ENCODE peak calls at places on chromosomes 6 and 20, in nine cellular contexts. One of them, this sample, is unnamed.

GRCh38 chr6:22828179-22829062 is 259.1 kb downstream of the HDGFL1 start:
- DNase-seq in esophagus muscularis mucosa: no peak
- DNase-seq in fibroblast of the aortic adventitia: peak
- DNase-seq in stomach: no peak
- DNase-seq in right cardiac atrium: no peak
- DNase-seq in breast epithelium: no peak
- DNase-seq in bronchial epithelial cell: peak
- DNase-seq in PC-3: peak
- DNase-seq in esophagus squamous epithelium: no peak
- DNase-seq in this sample: no peak

GRCh38 chr6:10695086-10695657 is 400 bp downstream of the PAK1IP1 start:
- DNase-seq in esophagus muscularis mucosa: no peak
- DNase-seq in fibroblast of the aortic adventitia: no peak
- DNase-seq in stomach: no peak
- DNase-seq in right cardiac atrium: no peak
- DNase-seq in breast epithelium: no peak
- DNase-seq in bronchial epithelial cell: no peak
- DNase-seq in PC-3: no peak
- DNase-seq in esophagus squamous epithelium: no peak
- DNase-seq in this sample: no peak

GRCh38 chr6:154478021-154478651 is 32.3 kb downstream of the CNKSR3 start:
- DNase-seq in esophagus muscularis mucosa: no peak
- DNase-seq in fibroblast of the aortic adventitia: no peak
- DNase-seq in stomach: peak
- DNase-seq in right cardiac atrium: no peak
- DNase-seq in breast epithelium: no peak
- DNase-seq in bronchial epithelial cell: no peak
- DNase-seq in PC-3: no peak
- DNase-seq in esophagus squamous epithelium: no peak
- DNase-seq in this sample: no peak

GRCh38 chr20:20003088-20003954 is 13.8 kb upstream of the NAA20 start:
- DNase-seq in esophagus muscularis mucosa: no peak
- DNase-seq in fibroblast of the aortic adventitia: peak
- DNase-seq in stomach: no peak
- DNase-seq in right cardiac atrium: no peak
- DNase-seq in breast epithelium: no peak
- DNase-seq in bronchial epithelial cell: no peak
- DNase-seq in PC-3: no peak
- DNase-seq in esophagus squamous epithelium: no peak
- DNase-seq in this sample: no peak

GRCh38 chr20:51631011-51631950 is 88.8 kb upstream of the NFATC2 start:
- DNase-seq in esophagus muscularis mucosa: peak
- DNase-seq in fibroblast of the aortic adventitia: peak
- DNase-seq in stomach: no peak
- DNase-seq in right cardiac atrium: peak
- DNase-seq in breast epithelium: no peak
- DNase-seq in bronchial epithelial cell: peak
- DNase-seq in PC-3: peak
- DNase-seq in esophagus squamous epithelium: no peak
- DNase-seq in this sample: peak

GRCh38 chr6:41698350-41698781 is 37.0 kb downstream of the TFEB start:
- DNase-seq in esophagus muscularis mucosa: no peak
- DNase-seq in fibroblast of the aortic adventitia: peak
- DNase-seq in stomach: no peak
- DNase-seq in right cardiac atrium: no peak
- DNase-seq in breast epithelium: no peak
- DNase-seq in bronchial epithelial cell: no peak
- DNase-seq in PC-3: no peak
- DNase-seq in esophagus squamous epithelium: no peak
- DNase-seq in this sample: no peak

GRCh38 chr6:105794263-105794662 is 291.9 kb upstream of the PRDM1 start:
- DNase-seq in esophagus muscularis mucosa: no peak
- DNase-seq in fibroblast of the aortic adventitia: peak
- DNase-seq in stomach: peak
- DNase-seq in right cardiac atrium: peak
- DNase-seq in breast epithelium: no peak
- DNase-seq in bronchial epithelial cell: no peak
- DNase-seq in PC-3: peak
- DNase-seq in esophagus squamous epithelium: no peak
- DNase-seq in this sample: no peak

GRCh38 chr6:28209753-28210535 is 15.1 kb upstream of the ZSCAN9 start:
- DNase-seq in esophagus muscularis mucosa: no peak
- DNase-seq in fibroblast of the aortic adventitia: no peak
- DNase-seq in stomach: no peak
- DNase-seq in right cardiac atrium: no peak
- DNase-seq in breast epithelium: no peak
- DNase-seq in bronchial epithelial cell: peak
- DNase-seq in PC-3: no peak
- DNase-seq in esophagus squamous epithelium: no peak
- DNase-seq in this sample: no peak

GRCh38 chr6:44697333-44697732 is 309.8 kb downstream of the CDC5L start:
- DNase-seq in esophagus muscularis mucosa: no peak
- DNase-seq in fibroblast of the aortic adventitia: no peak
- DNase-seq in stomach: no peak
- DNase-seq in right cardiac atrium: no peak
- DNase-seq in breast epithelium: no peak
- DNase-seq in bronchial epithelial cell: no peak
- DNase-seq in PC-3: no peak
- DNase-seq in esophagus squamous epithelium: no peak
- DNase-seq in this sample: no peak

GRCh38 chr6:85690071-85690470 is 47.4 kb upstream of the SYNCRIP start:
- DNase-seq in esophagus muscularis mucosa: no peak
- DNase-seq in fibroblast of the aortic adventitia: no peak
- DNase-seq in stomach: no peak
- DNase-seq in right cardiac atrium: no peak
- DNase-seq in breast epithelium: no peak
- DNase-seq in bronchial epithelial cell: no peak
- DNase-seq in PC-3: no peak
- DNase-seq in esophagus squamous epithelium: no peak
- DNase-seq in this sample: no peak

GRCh38 chr6:63395388-63395787 is 75.6 kb upstream of the LGSN start:
- DNase-seq in esophagus muscularis mucosa: no peak
- DNase-seq in fibroblast of the aortic adventitia: no peak
- DNase-seq in stomach: no peak
- DNase-seq in right cardiac atrium: no peak
- DNase-seq in breast epithelium: no peak
- DNase-seq in bronchial epithelial cell: no peak
- DNase-seq in PC-3: no peak
- DNase-seq in esophagus squamous epithelium: no peak
- DNase-seq in this sample: no peak

GRCh38 chr6:52061481-52061880 is 25.9 kb downstream of the PKHD1 start:
- DNase-seq in esophagus muscularis mucosa: no peak
- DNase-seq in fibroblast of the aortic adventitia: no peak
- DNase-seq in stomach: no peak
- DNase-seq in right cardiac atrium: no peak
- DNase-seq in breast epithelium: no peak
- DNase-seq in bronchial epithelial cell: no peak
- DNase-seq in PC-3: no peak
- DNase-seq in esophagus squamous epithelium: no peak
- DNase-seq in this sample: no peak

GRCh38 chr6:135267085-135267484 is 86.0 kb downstream of the MYB start:
- DNase-seq in esophagus muscularis mucosa: no peak
- DNase-seq in fibroblast of the aortic adventitia: no peak
- DNase-seq in stomach: no peak
- DNase-seq in right cardiac atrium: no peak
- DNase-seq in breast epithelium: no peak
- DNase-seq in bronchial epithelial cell: no peak
- DNase-seq in PC-3: no peak
- DNase-seq in esophagus squamous epithelium: no peak
- DNase-seq in this sample: no peak

GRCh38 chr20:444862-445426 is 17.4 kb downstream of the TBC1D20 start:
- DNase-seq in esophagus muscularis mucosa: no peak
- DNase-seq in fibroblast of the aortic adventitia: peak
- DNase-seq in stomach: no peak
- DNase-seq in right cardiac atrium: no peak
- DNase-seq in breast epithelium: no peak
- DNase-seq in bronchial epithelial cell: peak
- DNase-seq in PC-3: peak
- DNase-seq in esophagus squamous epithelium: no peak
- DNase-seq in this sample: no peak

DNA sequence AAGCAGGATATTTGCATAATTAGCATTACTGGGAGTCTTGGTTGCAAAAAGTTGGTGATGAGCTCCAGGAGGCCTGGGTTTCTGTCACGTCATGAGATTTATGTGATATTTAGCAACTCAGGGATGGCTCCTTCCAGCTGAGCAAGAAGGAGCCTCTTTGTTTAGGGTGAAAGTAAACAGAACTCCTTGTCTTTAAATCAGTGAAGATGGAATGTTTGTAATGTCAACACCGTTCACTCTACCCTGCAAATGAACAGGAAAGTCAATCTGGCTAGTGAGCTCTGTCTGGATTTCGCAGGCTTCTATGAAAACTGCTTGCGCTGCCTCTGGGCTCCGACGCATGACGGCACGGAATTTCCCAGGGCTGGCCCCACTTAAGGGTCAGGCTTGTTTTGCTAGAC is 86.9 kb downstream of the PXDC1 start:
- DNase-seq in esophagus muscularis mucosa: peak
- DNase-seq in fibroblast of the aortic adventitia: no peak
- DNase-seq in stomach: no peak
- DNase-seq in right cardiac atrium: no peak
- DNase-seq in breast epithelium: no peak
- DNase-seq in bronchial epithelial cell: peak
- DNase-seq in PC-3: peak
- DNase-seq in esophagus squamous epithelium: no peak
- DNase-seq in this sample: no peak
- H3K4me3 ChIP-seq in esophagus muscularis mucosa: no peak
- H3K4me3 ChIP-seq in fibroblast of the aortic adventitia: no peak
- H3K4me3 ChIP-seq in stomach: no peak
- H3K4me3 ChIP-seq in right cardiac atrium: no peak
- H3K4me3 ChIP-seq in breast epithelium: no peak
- H3K4me3 ChIP-seq in bronchial epithelial cell: no peak
- H3K4me3 ChIP-seq in PC-3: no peak
- H3K4me3 ChIP-seq in esophagus squamous epithelium: no peak
- H3K4me3 ChIP-seq in this sample: no peak

GRCh38 chr20:34956041-34956458 is 382 bp downstream of the MYH7B start:
- DNase-seq in esophagus muscularis mucosa: no peak
- DNase-seq in fibroblast of the aortic adventitia: no peak
- DNase-seq in stomach: no peak
- DNase-seq in right cardiac atrium: no peak
- DNase-seq in breast epithelium: no peak
- DNase-seq in bronchial epithelial cell: no peak
- DNase-seq in PC-3: no peak
- DNase-seq in esophagus squamous epithelium: no peak
- DNase-seq in this sample: no peak
- H3K4me3 ChIP-seq in esophagus muscularis mucosa: peak
- H3K4me3 ChIP-seq in fibroblast of the aortic adventitia: peak
- H3K4me3 ChIP-seq in stomach: peak
- H3K4me3 ChIP-seq in right cardiac atrium: peak
- H3K4me3 ChIP-seq in breast epithelium: peak
- H3K4me3 ChIP-seq in bronchial epithelial cell: peak
- H3K4me3 ChIP-seq in PC-3: peak
- H3K4me3 ChIP-seq in esophagus squamous epithelium: peak
- H3K4me3 ChIP-seq in this sample: peak

GRCh38 chr6:144612811-144613210 is 327.7 kb downstream of the UTRN start:
- DNase-seq in esophagus muscularis mucosa: no peak
- DNase-seq in fibroblast of the aortic adventitia: no peak
- DNase-seq in stomach: no peak
- DNase-seq in right cardiac atrium: no peak
- DNase-seq in breast epithelium: no peak
- DNase-seq in bronchial epithelial cell: no peak
- DNase-seq in PC-3: no peak
- DNase-seq in esophagus squamous epithelium: no peak
- DNase-seq in this sample: no peak

GRCh38 chr6:144606041-144606440 is 320.9 kb downstream of the UTRN start:
- DNase-seq in esophagus muscularis mucosa: no peak
- DNase-seq in fibroblast of the aortic adventitia: no peak
- DNase-seq in stomach: no peak
- DNase-seq in right cardiac atrium: no peak
- DNase-seq in breast epithelium: no peak
- DNase-seq in bronchial epithelial cell: no peak
- DNase-seq in PC-3: no peak
- DNase-seq in esophagus squamous epithelium: no peak
- DNase-seq in this sample: no peak

GRCh38 chr6:144613859-144614258 is 328.7 kb downstream of the UTRN start:
- DNase-seq in esophagus muscularis mucosa: no peak
- DNase-seq in fibroblast of the aortic adventitia: no peak
- DNase-seq in stomach: no peak
- DNase-seq in right cardiac atrium: no peak
- DNase-seq in breast epithelium: no peak
- DNase-seq in bronchial epithelial cell: peak
- DNase-seq in PC-3: peak
- DNase-seq in esophagus squamous epithelium: no peak
- DNase-seq in this sample: no peak

GRCh38 chr6:144602523-144603180 is 317.5 kb downstream of the UTRN start:
- DNase-seq in esophagus muscularis mucosa: no peak
- DNase-seq in fibroblast of the aortic adventitia: no peak
- DNase-seq in stomach: no peak
- DNase-seq in right cardiac atrium: no peak
- DNase-seq in breast epithelium: no peak
- DNase-seq in bronchial epithelial cell: no peak
- DNase-seq in PC-3: no peak
- DNase-seq in esophagus squamous epithelium: no peak
- DNase-seq in this sample: no peak

GRCh38 chr6:144607998-144608736 is 323.0 kb downstream of the UTRN start:
- DNase-seq in esophagus muscularis mucosa: no peak
- DNase-seq in fibroblast of the aortic adventitia: no peak
- DNase-seq in stomach: no peak
- DNase-seq in right cardiac atrium: no peak
- DNase-seq in breast epithelium: no peak
- DNase-seq in bronchial epithelial cell: no peak
- DNase-seq in PC-3: no peak
- DNase-seq in esophagus squamous epithelium: no peak
- DNase-seq in this sample: no peak
- H3K4me3 ChIP-seq in esophagus muscularis mucosa: no peak
- H3K4me3 ChIP-seq in fibroblast of the aortic adventitia: no peak
- H3K4me3 ChIP-seq in stomach: no peak
- H3K4me3 ChIP-seq in right cardiac atrium: no peak
- H3K4me3 ChIP-seq in breast epithelium: no peak
- H3K4me3 ChIP-seq in bronchial epithelial cell: no peak
- H3K4me3 ChIP-seq in PC-3: no peak
- H3K4me3 ChIP-seq in esophagus squamous epithelium: no peak
- H3K4me3 ChIP-seq in this sample: no peak

GRCh38 chr20:44737116-44737515 is 8.5 kb upstream of the KCNK15 start:
- DNase-seq in esophagus muscularis mucosa: no peak
- DNase-seq in fibroblast of the aortic adventitia: no peak
- DNase-seq in stomach: no peak
- DNase-seq in right cardiac atrium: no peak
- DNase-seq in breast epithelium: no peak
- DNase-seq in bronchial epithelial cell: no peak
- DNase-seq in PC-3: no peak
- DNase-seq in esophagus squamous epithelium: no peak
- DNase-seq in this sample: no peak
- H3K4me3 ChIP-seq in esophagus muscularis mucosa: no peak
- H3K4me3 ChIP-seq in fibroblast of the aortic adventitia: no peak
- H3K4me3 ChIP-seq in stomach: no peak
- H3K4me3 ChIP-seq in right cardiac atrium: no peak
- H3K4me3 ChIP-seq in breast epithelium: no peak
- H3K4me3 ChIP-seq in bronchial epithelial cell: no peak
- H3K4me3 ChIP-seq in PC-3: no peak
- H3K4me3 ChIP-seq in esophagus squamous epithelium: no peak
- H3K4me3 ChIP-seq in this sample: no peak

GRCh38 chr6:140077712-140078551 is 703.5 kb upstream of the CITED2 start:
- DNase-seq in esophagus muscularis mucosa: no peak
- DNase-seq in fibroblast of the aortic adventitia: no peak
- DNase-seq in stomach: no peak
- DNase-seq in right cardiac atrium: no peak
- DNase-seq in breast epithelium: no peak
- DNase-seq in bronchial epithelial cell: no peak
- DNase-seq in PC-3: no peak
- DNase-seq in esophagus squamous epithelium: no peak
- DNase-seq in this sample: no peak
- H3K4me3 ChIP-seq in esophagus muscularis mucosa: no peak
- H3K4me3 ChIP-seq in fibroblast of the aortic adventitia: no peak
- H3K4me3 ChIP-seq in stomach: no peak
- H3K4me3 ChIP-seq in right cardiac atrium: no peak
- H3K4me3 ChIP-seq in breast epithelium: no peak
- H3K4me3 ChIP-seq in bronchial epithelial cell: no peak
- H3K4me3 ChIP-seq in PC-3: no peak
- H3K4me3 ChIP-seq in esophagus squamous epithelium: no peak
- H3K4me3 ChIP-seq in this sample: no peak

This sample was measured in CD8-positive, alpha-beta memory T cell.